ENCODE peak calls at places on chromosomes 1 and 21, in five cellular contexts. A is GM12878, M is IMR-90, D is A549, R is K562. S is an unnamed sample.

GRCh38 chr1:119987112-119987511 is 82.3 kb downstream of the NOTCH2 start:
- DNase-seq in R (no peak), A (no peak), M (peak; percentile 97), D (peak; percentile 3), S (no peak)

GRCh38 chr1:238060046-238060445 is 169.3 kb upstream of the ZP4 start:
- DNase-seq in A (peak; percentile 46), R (no peak), M (no peak), D (no peak), S (no peak)

GRCh38 chr1:5491207-5491904 is 500.9 kb downstream of the NPHP4 start:
- DNase-seq in M (no peak), D (no peak), A (no peak), R (no peak), S (no peak)

GRCh38 chr1:113930499-113931161 is 1.5 kb downstream of the HIPK1 start:
- DNase-seq in M (peak; percentile 83), A (no peak), D (peak; percentile 21), R (peak; percentile 79), S (peak; percentile 43)

GRCh38 chr1:218209351-218209861 is 75.7 kb upstream of the RRP15 start:
- DNase-seq in D (peak; percentile 14), M (peak; percentile 93), R (no peak), A (no peak), S (no peak)

GRCh38 chr1:236451796-236452373 is 57.8 kb downstream of the EDARADD start:
- DNase-seq in M (no peak), R (peak; percentile 76), D (peak; percentile 40), A (no peak), S (peak; percentile 40)

GRCh38 chr1:101918277-101918676 is 78.4 kb downstream of the OLFM3 start:
- DNase-seq in M (no peak), A (no peak), R (no peak), D (no peak), S (no peak)

GRCh38 chr1:10155087-10155712 is 55.2 kb upstream of the KIF1B start:
- DNase-seq in D (no peak), R (no peak), A (no peak), M (peak; percentile 32), S (no peak)

GRCh38 chr1:191888996-191889622 is 269.2 kb upstream of the RGS18 start:
- DNase-seq in M (peak; percentile 18), R (peak; percentile 90), D (no peak), A (no peak), S (no peak)

GRCh38 chr1:2466270-2466665 is 9.8 kb upstream of the PLCH2 start:
- DNase-seq in R (no peak), M (no peak), D (no peak), A (no peak), S (no peak)

GRCh38 chr21:41112740-41113692 is 54.9 kb upstream of the BACE2 start:
- DNase-seq in D (no peak), A (no peak), M (peak; percentile 79), R (no peak), S (peak; percentile 23)

GRCh38 chr1:81213279-81213678 is 587.5 kb upstream of the ADGRL2 start:
- DNase-seq in A (no peak), D (no peak), M (no peak), R (no peak), S (no peak)

GRCh38 chr1:74971982-74972381 is 162.2 kb upstream of the LHX8 start:
- DNase-seq in R (no peak), A (no peak), D (no peak), M (no peak), S (no peak)

GRCh38 chr1:6488602-6489382 is 2.7 kb downstream of the PLEKHG5 start:
- DNase-seq in R (no peak), M (no peak), A (no peak), D (no peak), S (no peak)

GRCh38 chr1:209886219-209886536 is 51.8 kb upstream of the SYT14 start:
- DNase-seq in R (no peak), M (no peak), A (no peak), D (no peak), S (no peak)

GRCh38 chr1:234986750-234987414 is 141.8 kb downstream of the TOMM20 start:
- DNase-seq in D (no peak), A (no peak), R (no peak), M (no peak), S (no peak)

GRCh38 chr1:84152649-84153056 is 8.6 kb downstream of the PRKACB start:
- DNase-seq in M (no peak), D (no peak), A (peak; percentile 26), R (no peak), S (no peak)

GRCh38 chr1:226690460-226690982 is 48.6 kb downstream of the ITPKB start:
- DNase-seq in R (no peak), A (no peak), M (peak; percentile 54), D (no peak), S (peak; percentile 47)

GRCh38 chr1:100362821-100363466 is 10.6 kb downstream of the CDC14A start:
- DNase-seq in A (no peak), D (no peak), M (no peak), R (peak; percentile 99), S (peak; percentile 54)

GRCh38 chr1:198259336-198260109 is 102.7 kb downstream of the NEK7 start:
- DNase-seq in R (no peak), D (no peak), A (no peak), M (no peak), S (no peak)

GRCh38 chr1:78840447-78841251 is 165.9 kb downstream of the ADGRL4 start:
- DNase-seq in M (peak; percentile 83), A (no peak), R (no peak), D (no peak), S (no peak)

GRCh38 chr1:210758761-210759160 is 375.2 kb downstream of the KCNH1 start:
- DNase-seq in D (no peak), R (no peak), A (no peak), M (no peak), S (no peak)

GRCh38 chr1:32651461-32652073 is 559 bp downstream of the RBBP4 start:
- DNase-seq in A (no peak), M (no peak), D (peak; percentile 20), R (no peak), S (no peak)

GRCh38 chr1:93317207-93317606 is 28.5 kb upstream of the DR1 start:
- DNase-seq in R (no peak), D (no peak), A (no peak), M (no peak), S (no peak)

GRCh38 chr1:145962157-145963102 is 1.9 kb downstream of the ANKRD34A start:
- DNase-seq in R (no peak), D (no peak), M (no peak), A (no peak), S (peak; percentile 68)

GRCh38 chr1:199774433-199775089 is 252.9 kb upstream of the NR5A2 start:
- DNase-seq in A (no peak), R (no peak), M (peak; percentile 85), D (peak; percentile 35), S (no peak)

GRCh38 chr1:244280221-244280620 is 171.5 kb downstream of the ADSS2 start:
- DNase-seq in D (no peak), M (no peak), R (no peak), A (no peak), S (no peak)

GRCh38 chr1:43009274-43009673 is 50.6 kb upstream of the SLC2A1 start:
- DNase-seq in R (peak; percentile 53), M (no peak), A (no peak), D (no peak), S (no peak)

GRCh38 chr1:45001011-45001481 is 10.1 kb downstream of the HECTD3 start:
- DNase-seq in D (no peak), A (no peak), R (no peak), M (no peak), S (no peak)

GRCh38 chr1:174743654-174744561 is 255.8 kb upstream of the CACYBP start:
- DNase-seq in D (peak; percentile 16), M (peak; percentile 63), A (no peak), R (peak; percentile 55), S (peak; percentile 31)
- TF ChIP-seq RCOR1 in D (no peak), M (no peak), A (no peak), R (no peak), S (no peak)

GRCh38 chr1:54863267-54863665 is 23.7 kb downstream of the DHCR24 start:
- DNase-seq in M (no peak), A (no peak), R (no peak), D (no peak), S (no peak)

GRCh38 chr1:54857741-54858665 is 29.0 kb downstream of the DHCR24 start:
- DNase-seq in M (peak; percentile 78), D (no peak), A (no peak), R (no peak), S (no peak)

GRCh38 chr1:54864460-54865208 is 22.4 kb downstream of the DHCR24 start:
- DNase-seq in R (no peak), M (no peak), A (no peak), D (no peak), S (no peak)

GRCh38 chr1:54859687-54860391 is 27.2 kb downstream of the DHCR24 start:
- DNase-seq in R (no peak), M (no peak), A (no peak), D (no peak), S (no peak)

GRCh38 chr1:54861070-54861761 is 25.8 kb downstream of the DHCR24 start:
- DNase-seq in A (peak; percentile 35), D (no peak), R (peak; percentile 69), M (no peak), S (peak; percentile 28)
- TF ChIP-seq SMC3 in A (no peak), D (no peak), R (no peak), M (no peak), S (no peak)

GRCh38 chr1:154968731-154969130 is 1.8 kb downstream of the SHC1 start:
- DNase-seq in R (no peak), A (no peak), M (no peak), D (no peak), S (peak; percentile 69)

GRCh38 chr1:154969741-154970452 is 650 bp downstream of the SHC1 start:
- DNase-seq in A (no peak), R (no peak), D (no peak), M (no peak), S (no peak)

GRCh38 chr1:154969246-154969645 is 1.3 kb downstream of the SHC1 start:
- DNase-seq in R (no peak), M (no peak), D (no peak), A (no peak), S (no peak)

GRCh38 chr1:154966111-154966510 is 4.4 kb downstream of the SHC1 start:
- DNase-seq in D (no peak), A (no peak), M (no peak), R (no peak), S (no peak)

GRCh38 chr1:154967331-154967950 is 3.1 kb downstream of the SHC1 start:
- DNase-seq in R (no peak), M (no peak), D (no peak), A (no peak), S (no peak)
- H3K4me1 ChIP-seq in R (peaks cover 43% of the 10 kb centered on the region), M (peaks cover 15% of the 10 kb centered on the region), D (peaks cover 48% of the 10 kb centered on the region), A (peaks cover 22% of the 10 kb centered on the region), S (peaks cover 65% of the 10 kb centered on the region)

DNA sequence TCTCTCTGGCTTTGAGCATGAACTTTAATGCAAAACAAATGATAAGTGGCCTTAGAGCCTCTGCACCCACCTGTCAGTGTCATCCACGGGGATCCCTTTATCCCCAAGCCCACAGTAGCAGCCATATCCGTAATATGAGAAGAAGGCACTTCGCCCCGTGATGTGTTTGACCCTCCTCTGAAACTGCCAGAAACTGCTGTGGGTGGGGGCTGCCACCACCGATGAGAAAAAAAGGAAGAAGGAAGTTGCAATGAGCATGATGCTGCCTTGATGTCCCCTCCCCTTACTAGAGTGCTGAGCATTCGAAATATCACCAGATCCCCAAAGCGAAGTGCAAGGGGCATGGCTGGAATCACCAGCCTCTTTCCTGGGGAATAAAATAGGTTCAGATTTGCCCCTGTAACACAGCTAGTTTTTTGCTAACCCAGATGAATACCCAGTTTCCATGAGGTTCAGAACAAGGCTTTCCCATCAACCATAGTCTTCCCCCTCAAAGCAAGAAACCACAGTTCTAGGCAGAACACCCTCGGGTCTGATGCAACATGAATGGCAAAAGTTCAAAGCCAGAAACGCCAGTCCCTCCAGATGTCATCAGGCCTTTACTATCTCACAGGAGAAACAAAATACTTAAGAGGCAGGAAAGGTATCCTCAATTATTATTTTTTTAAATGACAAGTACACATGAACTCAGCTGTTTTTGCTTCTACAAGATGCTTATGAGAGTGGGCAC is 10.8 kb upstream of the UBXN10 start:
- DNase-seq in R (no peak), A (no peak), M (no peak), D (no peak), S (no peak)
- TF ChIP-seq RCOR1 in R (no peak), A (no peak), M (no peak), D (no peak), S (no peak)